ENCODE peak calls at places on chromosomes 16 and 17, in seven cellular contexts. Q, G, L, C, O, X and R are unnamed samples.

GRCh38 chr16:31386157-31386984 is 6.8 kb upstream of the ITGAD start:
- DNase-seq in C (no peak), G (no peak), X (peak; percentile 69), O (no peak), L (no peak), Q (no peak), R (no peak)

GRCh38 chr17:13415877-13416416 is 185.8 kb downstream of the HS3ST3A1 start:
- DNase-seq in X (peak; percentile 74), O (no peak), C (no peak), G (no peak), L (no peak), Q (no peak), R (no peak)

GRCh38 chr16:86952769-86953168 is 364.4 kb downstream of the C16orf95 start:
- DNase-seq in L (no peak), O (no peak), C (no peak), Q (no peak), G (no peak), X (no peak), R (no peak)

GRCh38 chr16:1744338-1744840 is 27.0 kb downstream of the NME3 start:
- DNase-seq in L (no peak), G (no peak), C (no peak), Q (no peak), O (no peak), X (no peak), R (no peak)

GRCh38 chr16:3908951-3909437 is 28.5 kb upstream of the CREBBP start:
- DNase-seq in G (no peak), O (no peak), Q (no peak), X (no peak), C (no peak), L (no peak), R (no peak)

GRCh38 chr16:84650062-84650991 is 2.0 kb downstream of the KLHL36 start:
- DNase-seq in G (no peak), C (no peak), X (peak; percentile 39), Q (no peak), L (no peak), O (no peak), R (no peak)

GRCh38 chr16:80947708-80948615 is 58.7 kb downstream of the CMC2 start:
- DNase-seq in L (no peak), Q (no peak), X (peak; percentile 76), O (no peak), G (no peak), C (no peak), R (no peak)

GRCh38 chr17:68399638-68400403 is 57.5 kb downstream of the WIPI1 start:
- DNase-seq in X (peak; percentile 76), L (no peak), Q (peak; percentile 71), C (no peak), G (no peak), O (no peak), R (no peak)

GRCh38 chr17:20120835-20121234 is 111.7 kb downstream of the SPECC1 start:
- DNase-seq in C (no peak), Q (no peak), L (no peak), G (no peak), O (no peak), X (no peak), R (no peak)

GRCh38 chr16:77285676-77286075 is 86.5 kb downstream of the SYCE1L start:
- DNase-seq in L (no peak), X (no peak), O (no peak), C (no peak), Q (no peak), G (no peak), R (no peak)

GRCh38 chr17:69608114-69608513 is 193.6 kb downstream of the MAP2K6 start:
- DNase-seq in G (no peak), L (no peak), O (no peak), X (no peak), C (no peak), Q (no peak), R (no peak)

GRCh38 chr16:3566990-3567389 is 10.2 kb downstream of the NLRC3 start:
- DNase-seq in O (no peak), G (no peak), L (no peak), X (no peak), Q (no peak), C (no peak), R (no peak)

GRCh38 chr16:58589311-58589890 is 40.2 kb downstream of the CNOT1 start:
- DNase-seq in O (no peak), G (no peak), L (no peak), X (no peak), C (no peak), Q (no peak), R (no peak)

GRCh38 chr17:40112718-40113109 is 9.1 kb upstream of the MSL1 start:
- DNase-seq in X (no peak), O (no peak), Q (no peak), C (no peak), G (no peak), L (no peak), R (no peak)

GRCh38 chr17:5785867-5786509 is 201.7 kb upstream of the NLRP1 start:
- DNase-seq in O (no peak), G (no peak), L (no peak), X (peak; percentile 15), C (no peak), Q (peak; percentile 85), R (no peak)

GRCh38 chr17:82929011-82929622 is 89.3 kb upstream of the ZNF750 start:
- DNase-seq in G (no peak), L (no peak), O (no peak), X (no peak), Q (no peak), C (no peak), R (no peak)

GRCh38 chr17:64457156-64457555 is 8.2 kb downstream of the MILR1 start:
- DNase-seq in Q (no peak), X (peak; percentile 29), G (no peak), C (no peak), L (no peak), O (no peak), R (no peak)

GRCh38 chr17:21004016-21004930 is 38.5 kb downstream of the USP22 start:
- DNase-seq in X (no peak), O (no peak), L (no peak), C (no peak), Q (no peak), G (no peak), R (no peak)

GRCh38 chr16:49700928-49701685 is 154.8 kb downstream of the ZNF423 start:
- DNase-seq in C (no peak), X (peak; percentile 73), L (no peak), O (no peak), Q (no peak), G (no peak), R (no peak)

GRCh38 chr17:40822132-40822812 is at the start of gene KRT10:
- DNase-seq in X (no peak), Q (no peak), C (no peak), L (no peak), G (no peak), O (no peak), R (no peak)

GRCh38 chr17:4998027-4998665 is 396 bp downstream of the KIF1C start:
- DNase-seq in G (no peak), L (no peak), C (no peak), O (peak; percentile 49), Q (no peak), X (no peak), R (no peak)

GRCh38 chr17:45224671-45225050 is 3.0 kb downstream of the FMNL1 start:
- DNase-seq in L (no peak), Q (no peak), X (no peak), O (no peak), C (no peak), G (no peak), R (no peak)

GRCh38 chr17:72516772-72517399 is 396.1 kb downstream of the SOX9 start:
- DNase-seq in G (no peak), X (peak; percentile 39), Q (no peak), O (no peak), C (no peak), L (no peak), R (no peak)

GRCh38 chr17:82101767-82102679 is 4.0 kb upstream of the FASN start:
- DNase-seq in G (no peak), X (no peak), O (no peak), Q (peak; percentile 66), C (no peak), L (no peak), R (no peak)

GRCh38 chr17:38619937-38620550 is 14.3 kb upstream of the SRCIN1 start:
- DNase-seq in C (no peak), O (no peak), G (no peak), L (no peak), Q (no peak), X (no peak), R (no peak)

GRCh38 chr16:9092282-9092962 is 978 bp downstream of the HAPSTR1 start:
- DNase-seq in G (peak; percentile 9), X (no peak), O (peak; percentile 21), C (peak; percentile 40), Q (peak; percentile 52), L (no peak), R (no peak)

GRCh38 chr17:40540448-40540847 is 24.8 kb downstream of the CCR7 start:
- DNase-seq in O (no peak), X (no peak), Q (no peak), L (no peak), G (no peak), C (no peak), R (no peak)

GRCh38 chr16:11546522-11547485 is 39.9 kb downstream of the LITAF start:
- DNase-seq in C (no peak), O (no peak), L (peak; percentile 0), G (no peak), X (peak; percentile 42), Q (no peak), R (no peak)

GRCh38 chr16:85090166-85090565 is 22.1 kb downstream of the CIBAR2 start:
- DNase-seq in L (no peak), C (no peak), O (no peak), G (no peak), X (peak; percentile 34), Q (no peak), R (no peak)

GRCh38 chr16:21684199-21684598 is 20.4 kb downstream of the OTOA start:
- DNase-seq in G (peak; percentile 25), L (no peak), O (no peak), C (no peak), X (peak; percentile 4), Q (peak; percentile 32), R (no peak)

GRCh38 chr17:40259505-40259904 is 28.2 kb upstream of the CDC6 start:
- DNase-seq in G (no peak), C (no peak), O (no peak), Q (no peak), X (no peak), L (no peak), R (no peak)

GRCh38 chr17:1829189-1829578 is 518 bp downstream of the SMYD4 start:
- DNase-seq in L (no peak), C (no peak), X (peak; percentile 14), Q (peak; percentile 14), G (no peak), O (no peak), R (no peak)

GRCh38 chr17:45218895-45219661 is 2.6 kb upstream of the FMNL1 start:
- DNase-seq in L (peak; percentile 55), Q (peak; percentile 80), O (peak; percentile 85), X (peak; percentile 83), C (peak; percentile 71), G (peak; percentile 48), R (no peak)

GRCh38 chr16:15052747-15053476 is 3.0 kb downstream of the NTAN1 start:
- DNase-seq in L (no peak), G (no peak), C (no peak), X (no peak), O (no peak), Q (no peak), R (no peak)

GRCh38 chr17:31416503-31416923 is 25.0 kb downstream of the RAB11FIP4 start:
- DNase-seq in G (no peak), O (peak; percentile 52), L (no peak), C (no peak), Q (no peak), X (no peak), R (no peak)

GRCh38 chr17:78325076-78325712 is 34.7 kb downstream of the SOCS3 start:
- DNase-seq in X (peak; percentile 62), G (no peak), Q (no peak), O (no peak), L (no peak), C (no peak), R (no peak)

GRCh38 chr17:15444805-15445204 is 22.6 kb downstream of the CDRT4 start:
- DNase-seq in L (no peak), O (no peak), X (no peak), Q (no peak), G (no peak), C (no peak), R (no peak)

GRCh38 chr16:27330542-27330941 is 16.8 kb downstream of the IL4R start:
- DNase-seq in G (no peak), Q (no peak), C (no peak), L (no peak), X (peak; percentile 96), O (no peak), R (no peak)